ENCODE peak calls at places on chromosomes 11 and 22, in eight cellular contexts. S is endothelial cell; A is A172; J is brain microvascular endothelial cell; G is activated CD4-positive, CD25-positive, alpha-beta regulatory T cell treated with anti-CD3 and anti-CD28 coated beads, Interleukin-2, amount 50 U/mL, for 72 hours; P is activated CD8-positive, alpha-beta memory T cell treated with anti-CD3 and anti-CD28 coated beads, Interleukin-2, amount 50 U/mL, for 4 hours; M is nucleus accumbens; O is NCI-H2029. Y is an unnamed sample.

GRCh38 chr11:63536669-63537292 is at the start of gene PLAAT4:
- DNase-seq in S (no peak), A (peak; percentile 42), J (peak; percentile 53), G (no peak), P (no peak), M (peak; percentile 64), O (peak; percentile 50), Y (peak; percentile 63)

GRCh38 chr22:42639541-42640241 is 710 bp downstream of the ATP5MGL start:
- DNase-seq in S (no peak), A (no peak), J (no peak), G (no peak), P (no peak), M (no peak), O (no peak), Y (no peak)

GRCh38 chr11:102347526-102348331 is 715 bp downstream of the BIRC2 start:
- DNase-seq in S (no peak), A (peak; percentile 10), J (peak; percentile 29), G (no peak), P (no peak), M (no peak), O (no peak), Y (no peak)

GRCh38 chr11:120133216-120134105 is 4.5 kb downstream of the TRIM29 start:
- DNase-seq in S (no peak), A (no peak), J (no peak), G (peak; percentile 15), P (peak; percentile 1), M (no peak), O (no peak), Y (no peak)

GRCh38 chr11:112459001-112459400 is 198.3 kb upstream of the PLET1 start:
- DNase-seq in S (no peak), A (no peak), J (no peak), G (no peak), P (no peak), M (no peak), O (no peak), Y (no peak)

GRCh38 chr11:19698493-19699292 is 13.9 kb upstream of the NAV2 start:
- DNase-seq in S (no peak), A (no peak), J (no peak), G (no peak), P (no peak), M (no peak), O (no peak), Y (no peak)

GRCh38 chr11:17927643-17928343 is 85.1 kb downstream of the SERGEF start:
- DNase-seq in S (no peak), A (no peak), J (no peak), G (no peak), P (no peak), M (no peak), O (no peak), Y (no peak)

GRCh38 chr22:24146791-24147353 is 34.4 kb upstream of the SUSD2 start:
- DNase-seq in S (no peak), A (peak; percentile 66), J (peak; percentile 29), G (no peak), P (no peak), M (no peak), O (peak; percentile 10), Y (no peak)

GRCh38 chr11:93081694-93082093 is 112.2 kb downstream of the MTNR1B start:
- DNase-seq in S (no peak), A (no peak), J (no peak), G (no peak), P (no peak), M (no peak), O (no peak), Y (no peak)

GRCh38 chr11:10650630-10651029 is 42.9 kb downstream of the IRAG1 start:
- DNase-seq in S (no peak), A (no peak), J (no peak), G (no peak), P (no peak), M (no peak), O (no peak), Y (no peak)

GRCh38 chr22:36405671-36406070 is 17.9 kb upstream of the MYH9 start:
- DNase-seq in S (no peak), A (no peak), J (no peak), G (no peak), P (peak; percentile 45), M (no peak), O (peak; percentile 31), Y (no peak)

GRCh38 chr22:19434829-19435580 is 2.7 kb downstream of the MRPL40 start:
- DNase-seq in S (no peak), A (no peak), J (no peak), G (no peak), P (no peak), M (no peak), O (no peak), Y (no peak)

GRCh38 chr11:69048056-69048717 is 545 bp upstream of the TPCN2 start:
- DNase-seq in S (no peak), A (no peak), J (no peak), G (no peak), P (no peak), M (no peak), O (no peak), Y (no peak)